ENCODE peak calls at places on chromosomes 3 and 15, in six cellular contexts. U is sciatic nerve, W is ecto neural progenitor cell, Z is RWPE2, I is EL, R is ureter. D is an unnamed sample.

GRCh38 chr3:23202203-23202920 is 765 bp upstream of the UBE2E2 start:
- DNase-seq in U (no peak), I (peak), W (no peak), R (peak), Z (peak), D (no peak)

GRCh38 chr15:93846148-93846547 is 385.2 kb upstream of the MCTP2 start:
- DNase-seq in I (no peak), W (no peak), Z (no peak), U (no peak), R (no peak), D (no peak)

GRCh38 chr3:36868614-36869436 is 76.0 kb downstream of the TRANK1 start:
- DNase-seq in Z (no peak), I (peak), R (peak), W (peak), U (peak), D (peak)

GRCh38 chr15:97129684-97130083 is 799.2 kb downstream of the NR2F2 start:
- DNase-seq in Z (no peak), W (no peak), I (no peak), U (no peak), R (no peak), D (no peak)

GRCh38 chr3:133464573-133464972 is 64.7 kb downstream of the BFSP2 start:
- DNase-seq in R (no peak), W (no peak), I (peak), U (no peak), Z (no peak), D (no peak)

GRCh38 chr3:133362539-133362938 is 37.3 kb upstream of the BFSP2 start:
- DNase-seq in Z (no peak), R (no peak), W (no peak), I (no peak), U (no peak), D (peak)

GRCh38 chr15:57784081-57784488 is 77.6 kb downstream of the POLR2M start:
- DNase-seq in U (no peak), Z (no peak), W (no peak), I (peak), R (no peak), D (no peak)

GRCh38 chr15:82630033-82630432 is 17.1 kb downstream of the CPEB1 start:
- DNase-seq in Z (no peak), R (no peak), U (no peak), W (no peak), I (no peak), D (no peak)

GRCh38 chr15:87680200-87680599 is 576.3 kb downstream of the NTRK3 start:
- DNase-seq in I (no peak), R (no peak), Z (no peak), U (no peak), W (no peak), D (no peak)

GRCh38 chr3:72482589-72483249 is 365.5 kb downstream of the SHQ1 start:
- DNase-seq in U (peak), Z (peak), R (peak), W (no peak), I (peak), D (no peak)

GRCh38 chr15:85125056-85125661 is 143.5 kb downstream of the PDE8A start:
- DNase-seq in W (no peak), I (peak), Z (no peak), R (no peak), U (no peak), D (no peak)

GRCh38 chr3:190005343-190006113 is 115.2 kb downstream of the P3H2 start:
- DNase-seq in R (no peak), I (no peak), U (no peak), Z (no peak), W (no peak), D (no peak)

GRCh38 chr3:192207239-192207638 is 520.1 kb downstream of the FGF12 start:
- DNase-seq in W (no peak), U (no peak), I (peak), Z (no peak), R (no peak), D (no peak)